ENCODE peak calls at places on chromosome 5, in six cellular contexts. One of them, this sample, is unnamed.

GRCh38 chr5:89417990-89418820 is 535.2 kb upstream of the MEF2C start:
- DNase-seq in NCI-H524 treated with DMSO at 0.1 percent for 48 hours: no peak
- DNase-seq in AG08395: no peak
- DNase-seq in stimulated activated CD4-positive, alpha-beta T cell treated with anti-CD3 and anti-CD28 coated beads, TNF-alpha, amount 100 ng/mL, for 1 hour: no peak
- DNase-seq in putamen: no peak
- DNase-seq in activated CD8-positive, alpha-beta memory T cell treated with anti-CD3 and anti-CD28 coated beads, Interleukin-2, amount 10 ng/mL, durations not matched to agents 7 days and 5 days: no peak
- DNase-seq in this sample: no peak

GRCh38 chr5:15003511-15003920 is 131.9 kb upstream of the ANKH start:
- DNase-seq in NCI-H524 treated with DMSO at 0.1 percent for 48 hours: peak
- DNase-seq in AG08395: peak
- DNase-seq in stimulated activated CD4-positive, alpha-beta T cell treated with anti-CD3 and anti-CD28 coated beads, TNF-alpha, amount 100 ng/mL, for 1 hour: peak
- DNase-seq in putamen: peak
- DNase-seq in activated CD8-positive, alpha-beta memory T cell treated with anti-CD3 and anti-CD28 coated beads, Interleukin-2, amount 10 ng/mL, durations not matched to agents 7 days and 5 days: peak
- DNase-seq in this sample: peak

GRCh38 chr5:175683921-175684320 is 26.1 kb downstream of the HRH2 start:
- DNase-seq in NCI-H524 treated with DMSO at 0.1 percent for 48 hours: no peak
- DNase-seq in AG08395: no peak
- DNase-seq in stimulated activated CD4-positive, alpha-beta T cell treated with anti-CD3 and anti-CD28 coated beads, TNF-alpha, amount 100 ng/mL, for 1 hour: no peak
- DNase-seq in putamen: no peak
- DNase-seq in activated CD8-positive, alpha-beta memory T cell treated with anti-CD3 and anti-CD28 coated beads, Interleukin-2, amount 10 ng/mL, durations not matched to agents 7 days and 5 days: no peak
- DNase-seq in this sample: no peak

GRCh38 chr5:177403826-177404640 is 3.6 kb upstream of the PFN3 start:
- DNase-seq in NCI-H524 treated with DMSO at 0.1 percent for 48 hours: peak
- DNase-seq in AG08395: peak
- DNase-seq in stimulated activated CD4-positive, alpha-beta T cell treated with anti-CD3 and anti-CD28 coated beads, TNF-alpha, amount 100 ng/mL, for 1 hour: peak
- DNase-seq in putamen: peak
- DNase-seq in activated CD8-positive, alpha-beta memory T cell treated with anti-CD3 and anti-CD28 coated beads, Interleukin-2, amount 10 ng/mL, durations not matched to agents 7 days and 5 days: peak
- DNase-seq in this sample: peak

GRCh38 chr5:134656690-134657089 is 8.1 kb downstream of the SEC24A start:
- DNase-seq in NCI-H524 treated with DMSO at 0.1 percent for 48 hours: no peak
- DNase-seq in AG08395: no peak
- DNase-seq in stimulated activated CD4-positive, alpha-beta T cell treated with anti-CD3 and anti-CD28 coated beads, TNF-alpha, amount 100 ng/mL, for 1 hour: no peak
- DNase-seq in putamen: no peak
- DNase-seq in activated CD8-positive, alpha-beta memory T cell treated with anti-CD3 and anti-CD28 coated beads, Interleukin-2, amount 10 ng/mL, durations not matched to agents 7 days and 5 days: no peak
- DNase-seq in this sample: peak

GRCh38 chr5:65819215-65819904 is 97.4 kb downstream of the NLN start:
- DNase-seq in NCI-H524 treated with DMSO at 0.1 percent for 48 hours: no peak
- DNase-seq in AG08395: no peak
- DNase-seq in stimulated activated CD4-positive, alpha-beta T cell treated with anti-CD3 and anti-CD28 coated beads, TNF-alpha, amount 100 ng/mL, for 1 hour: no peak
- DNase-seq in putamen: no peak
- DNase-seq in activated CD8-positive, alpha-beta memory T cell treated with anti-CD3 and anti-CD28 coated beads, Interleukin-2, amount 10 ng/mL, durations not matched to agents 7 days and 5 days: no peak
- DNase-seq in this sample: no peak

GRCh38 chr5:1643651-1644392 is 120.1 kb upstream of the LPCAT1 start:
- DNase-seq in NCI-H524 treated with DMSO at 0.1 percent for 48 hours: no peak
- DNase-seq in AG08395: no peak
- DNase-seq in stimulated activated CD4-positive, alpha-beta T cell treated with anti-CD3 and anti-CD28 coated beads, TNF-alpha, amount 100 ng/mL, for 1 hour: no peak
- DNase-seq in putamen: no peak
- DNase-seq in activated CD8-positive, alpha-beta memory T cell treated with anti-CD3 and anti-CD28 coated beads, Interleukin-2, amount 10 ng/mL, durations not matched to agents 7 days and 5 days: no peak
- DNase-seq in this sample: peak

GRCh38 chr5:83750759-83751158 is 30.1 kb upstream of the HAPLN1 start:
- DNase-seq in NCI-H524 treated with DMSO at 0.1 percent for 48 hours: no peak
- DNase-seq in AG08395: no peak
- DNase-seq in stimulated activated CD4-positive, alpha-beta T cell treated with anti-CD3 and anti-CD28 coated beads, TNF-alpha, amount 100 ng/mL, for 1 hour: no peak
- DNase-seq in putamen: peak
- DNase-seq in activated CD8-positive, alpha-beta memory T cell treated with anti-CD3 and anti-CD28 coated beads, Interleukin-2, amount 10 ng/mL, durations not matched to agents 7 days and 5 days: no peak
- DNase-seq in this sample: no peak

GRCh38 chr5:9500244-9500643 is 45.6 kb downstream of the SEMA5A start:
- DNase-seq in NCI-H524 treated with DMSO at 0.1 percent for 48 hours: no peak
- DNase-seq in AG08395: no peak
- DNase-seq in stimulated activated CD4-positive, alpha-beta T cell treated with anti-CD3 and anti-CD28 coated beads, TNF-alpha, amount 100 ng/mL, for 1 hour: no peak
- DNase-seq in putamen: no peak
- DNase-seq in activated CD8-positive, alpha-beta memory T cell treated with anti-CD3 and anti-CD28 coated beads, Interleukin-2, amount 10 ng/mL, durations not matched to agents 7 days and 5 days: no peak
- DNase-seq in this sample: no peak

GRCh38 chr5:72454996-72455395 is 52.2 kb downstream of the ZNF366 start:
- DNase-seq in NCI-H524 treated with DMSO at 0.1 percent for 48 hours: no peak
- DNase-seq in AG08395: no peak
- DNase-seq in stimulated activated CD4-positive, alpha-beta T cell treated with anti-CD3 and anti-CD28 coated beads, TNF-alpha, amount 100 ng/mL, for 1 hour: no peak
- DNase-seq in putamen: no peak
- DNase-seq in activated CD8-positive, alpha-beta memory T cell treated with anti-CD3 and anti-CD28 coated beads, Interleukin-2, amount 10 ng/mL, durations not matched to agents 7 days and 5 days: no peak
- DNase-seq in this sample: no peak

GRCh38 chr5:89282832-89283510 is 400.0 kb upstream of the MEF2C start:
- DNase-seq in NCI-H524 treated with DMSO at 0.1 percent for 48 hours: no peak
- DNase-seq in AG08395: peak
- DNase-seq in stimulated activated CD4-positive, alpha-beta T cell treated with anti-CD3 and anti-CD28 coated beads, TNF-alpha, amount 100 ng/mL, for 1 hour: no peak
- DNase-seq in putamen: no peak
- DNase-seq in activated CD8-positive, alpha-beta memory T cell treated with anti-CD3 and anti-CD28 coated beads, Interleukin-2, amount 10 ng/mL, durations not matched to agents 7 days and 5 days: no peak
- DNase-seq in this sample: no peak

GRCh38 chr5:2103940-2104339 is 221.2 kb upstream of the IRX4 start:
- DNase-seq in NCI-H524 treated with DMSO at 0.1 percent for 48 hours: no peak
- DNase-seq in AG08395: no peak
- DNase-seq in stimulated activated CD4-positive, alpha-beta T cell treated with anti-CD3 and anti-CD28 coated beads, TNF-alpha, amount 100 ng/mL, for 1 hour: no peak
- DNase-seq in putamen: no peak
- DNase-seq in activated CD8-positive, alpha-beta memory T cell treated with anti-CD3 and anti-CD28 coated beads, Interleukin-2, amount 10 ng/mL, durations not matched to agents 7 days and 5 days: no peak
- DNase-seq in this sample: no peak

GRCh38 chr5:108681079-108681921 is 66.4 kb upstream of the FER start:
- DNase-seq in NCI-H524 treated with DMSO at 0.1 percent for 48 hours: peak
- DNase-seq in AG08395: peak
- DNase-seq in stimulated activated CD4-positive, alpha-beta T cell treated with anti-CD3 and anti-CD28 coated beads, TNF-alpha, amount 100 ng/mL, for 1 hour: no peak
- DNase-seq in putamen: peak
- DNase-seq in activated CD8-positive, alpha-beta memory T cell treated with anti-CD3 and anti-CD28 coated beads, Interleukin-2, amount 10 ng/mL, durations not matched to agents 7 days and 5 days: peak
- DNase-seq in this sample: peak

GRCh38 chr5:172800088-172800551 is 29.1 kb upstream of the DUSP1 start:
- DNase-seq in NCI-H524 treated with DMSO at 0.1 percent for 48 hours: no peak
- DNase-seq in AG08395: peak
- DNase-seq in stimulated activated CD4-positive, alpha-beta T cell treated with anti-CD3 and anti-CD28 coated beads, TNF-alpha, amount 100 ng/mL, for 1 hour: no peak
- DNase-seq in putamen: no peak
- DNase-seq in activated CD8-positive, alpha-beta memory T cell treated with anti-CD3 and anti-CD28 coated beads, Interleukin-2, amount 10 ng/mL, durations not matched to agents 7 days and 5 days: no peak
- DNase-seq in this sample: no peak

GRCh38 chr5:69265931-69266330 is 31.2 kb downstream of the CDK7 start:
- DNase-seq in NCI-H524 treated with DMSO at 0.1 percent for 48 hours: no peak
- DNase-seq in AG08395: no peak
- DNase-seq in stimulated activated CD4-positive, alpha-beta T cell treated with anti-CD3 and anti-CD28 coated beads, TNF-alpha, amount 100 ng/mL, for 1 hour: no peak
- DNase-seq in putamen: no peak
- DNase-seq in activated CD8-positive, alpha-beta memory T cell treated with anti-CD3 and anti-CD28 coated beads, Interleukin-2, amount 10 ng/mL, durations not matched to agents 7 days and 5 days: no peak
- DNase-seq in this sample: peak

This sample was measured in mesendoderm.